ENCODE peak calls at places on chromosomes 3 and 15, in ten cellular contexts. J is ovary; G is astrocyte; I is uterus; N is neuronal stem cell; K is tibial nerve; H is breast epithelium; Q is pancreas; M is CD4-positive, alpha-beta T cell; L is heart left ventricle. U is an unnamed sample.

GRCh38 chr3:16441306-16441898 is 72.1 kb downstream of the RFTN1 start:
- DNase-seq in J (no peak), G (peak; percentile 34), I (no peak), N (no peak), K (no peak), H (no peak), Q (no peak), M (no peak), L (no peak), U (no peak)

GRCh38 chr3:180871901-180872300 is 40.6 kb upstream of the FXR1 start:
- DNase-seq in J (no peak), G (peak; percentile 71), I (no peak), N (no peak), K (no peak), H (no peak), Q (no peak), M (no peak), L (no peak), U (no peak)

GRCh38 chr15:70783610-70784021 is 20.3 kb upstream of the UACA start:
- DNase-seq in J (no peak), G (peak; percentile 75), I (no peak), N (no peak), K (no peak), H (no peak), Q (no peak), M (no peak), L (no peak), U (no peak)

GRCh38 chr3:58563386-58564035 is 13.7 kb downstream of the FAM107A start:
- DNase-seq in J (no peak), G (peak; percentile 28), I (no peak), N (no peak), K (no peak), H (no peak), Q (no peak), M (no peak), L (no peak), U (no peak)

GRCh38 chr3:81823882-81824395 is 62.5 kb upstream of the GBE1 start:
- DNase-seq in J (no peak), G (peak; percentile 1), I (no peak), N (no peak), K (no peak), H (no peak), Q (no peak), M (no peak), L (no peak), U (no peak)

GRCh38 chr3:86771741-86772512 is 219.0 kb downstream of the VGLL3 start:
- DNase-seq in J (no peak), G (no peak), I (no peak), N (no peak), K (no peak), H (no peak), Q (no peak), M (no peak), L (no peak), U (no peak)

GRCh38 chr3:189320511-189320910 is 148.7 kb downstream of the TPRG1 start:
- DNase-seq in J (no peak), G (no peak), I (no peak), N (no peak), K (no peak), H (no peak), Q (no peak), M (no peak), L (no peak), U (no peak)

GRCh38 chr3:105865867-105866350 is 2.9 kb downstream of the CBLB start:
- DNase-seq in J (no peak), G (no peak), I (no peak), N (no peak), K (no peak), H (no peak), Q (no peak), M (no peak), L (no peak), U (no peak)

GRCh38 chr3:185781759-185782158 is 43.1 kb downstream of the IGF2BP2 start:
- DNase-seq in J (no peak), G (peak; percentile 86), I (no peak), N (no peak), K (no peak), H (no peak), Q (no peak), M (no peak), L (no peak), U (peak; percentile 51)

GRCh38 chr15:68781766-68782588 is 38.7 kb downstream of the ANP32A start:
- DNase-seq in J (no peak), G (no peak), I (no peak), N (no peak), K (peak; percentile 57), H (no peak), Q (no peak), M (peak; percentile 30), L (peak; percentile 83), U (no peak)

GRCh38 chr3:155065537-155065936 is 14.6 kb upstream of the MME start:
- DNase-seq in J (no peak), G (peak; percentile 66), I (no peak), N (no peak), K (no peak), H (no peak), Q (no peak), M (no peak), L (no peak), U (no peak)

GRCh38 chr3:71102111-71103039 is 481.2 kb downstream of the FOXP1 start:
- DNase-seq in J (no peak), G (peak; percentile 94), I (no peak), N (no peak), K (no peak), H (no peak), Q (no peak), M (no peak), L (no peak), U (peak; percentile 90)

GRCh38 chr3:71104090-71104489 is 479.4 kb downstream of the FOXP1 start:
- DNase-seq in J (no peak), G (peak; percentile 95), I (no peak), N (no peak), K (no peak), H (no peak), Q (no peak), M (no peak), L (no peak), U (peak; percentile 92)

GRCh38 chr3:71101581-71101980 is 481.9 kb downstream of the FOXP1 start:
- DNase-seq in J (no peak), G (peak; percentile 35), I (no peak), N (no peak), K (no peak), H (no peak), Q (no peak), M (no peak), L (no peak), U (no peak)

GRCh38 chr3:71103430-71103881 is 480.1 kb downstream of the FOXP1 start:
- DNase-seq in J (no peak), G (peak; percentile 78), I (peak; percentile 23), N (no peak), K (peak; percentile 43), H (no peak), Q (peak; percentile 82), M (no peak), L (peak; percentile 71), U (no peak)

DNA sequence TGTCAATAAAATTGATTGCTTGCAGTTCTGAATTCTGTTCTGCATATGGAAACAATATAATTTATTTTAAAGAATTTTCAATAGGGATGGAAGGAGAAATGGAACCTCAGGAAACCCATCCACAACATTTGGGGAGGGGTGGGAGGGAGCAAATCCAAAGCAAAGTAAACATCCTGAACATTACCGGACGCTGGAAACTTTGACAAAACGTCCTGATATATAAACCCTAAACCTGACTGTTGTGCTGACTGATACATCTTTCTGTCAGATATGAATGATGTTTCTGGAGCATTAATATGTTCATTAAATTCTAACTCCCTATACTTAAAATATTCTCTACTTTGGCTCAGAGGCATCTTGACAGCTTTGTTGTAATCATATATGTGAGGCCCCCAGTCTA is 478.9 kb downstream of the FOXP1 start:
- DNase-seq in J (no peak), G (no peak), I (no peak), N (no peak), K (no peak), H (no peak), Q (no peak), M (no peak), L (no peak), U (no peak)
- H3K27ac ChIP-seq in J (no peak overlapping the region), G (peak overlapping the region; percentile 98), I (no peak overlapping the region), N (no peak overlapping the region), K (peak overlapping the region; percentile 11), H (no peak overlapping the region), Q (no peak overlapping the region), M (no peak overlapping the region), L (no peak overlapping the region), U (no peak overlapping the region)

GRCh38 chr3:175270199-175270837 is 411.2 kb downstream of the NAALADL2 start:
- DNase-seq in J (no peak), G (peak; percentile 89), I (no peak), N (no peak), K (no peak), H (no peak), Q (no peak), M (no peak), L (no peak), U (no peak)
- H3K27ac ChIP-seq in J (no peak overlapping the region), G (peak overlapping the region; percentile 48), I (no peak overlapping the region), N (no peak overlapping the region), K (no peak overlapping the region), H (no peak overlapping the region), Q (no peak overlapping the region), M (no peak overlapping the region), L (no peak overlapping the region), U (no peak overlapping the region)

DNA sequence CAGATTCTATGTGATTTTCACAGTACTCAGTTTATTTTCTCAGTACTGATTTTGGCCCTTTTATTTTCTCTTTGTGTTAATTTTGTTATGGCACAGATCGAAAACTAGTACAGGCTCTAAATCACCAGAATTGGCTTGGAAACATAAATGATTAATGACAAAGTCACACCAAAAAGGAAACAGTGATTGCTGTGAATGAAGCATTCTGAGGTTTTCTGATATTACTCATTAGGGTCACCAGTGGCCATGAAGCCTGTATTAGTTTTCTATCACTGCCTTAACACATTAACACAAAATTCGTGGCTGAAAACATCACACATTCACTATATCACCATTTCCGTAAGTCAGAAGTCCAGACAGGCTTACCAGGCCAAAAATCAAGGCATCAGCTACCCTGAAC is 343.0 kb upstream of the THRB start:
- DNase-seq in J (no peak), G (no peak), I (no peak), N (no peak), K (no peak), H (no peak), Q (no peak), M (no peak), L (no peak), U (no peak)
- H3K27ac ChIP-seq in J (no peak overlapping the region), G (no peak overlapping the region), I (no peak overlapping the region), N (no peak overlapping the region), K (no peak overlapping the region), H (no peak overlapping the region), Q (no peak overlapping the region), M (no peak overlapping the region), L (no peak overlapping the region), U (no peak overlapping the region)

GRCh38 chr15:52503788-52504496 is 24.7 kb downstream of the MYO5A start:
- DNase-seq in J (no peak), G (peak; percentile 81), I (no peak), N (no peak), K (no peak), H (no peak), Q (no peak), M (no peak), L (no peak), U (no peak)
- H3K27ac ChIP-seq in J (no peak overlapping the region), G (no peak overlapping the region), I (no peak overlapping the region), N (no peak overlapping the region), K (no peak overlapping the region), H (no peak overlapping the region), Q (no peak overlapping the region), M (no peak overlapping the region), L (no peak overlapping the region), U (no peak overlapping the region)

U was measured in AG04450.